ENCODE peak calls at places on chromosomes 12 and 14, in four cellular contexts. B is tibial nerve, W is GM10248, H is DMS153. P is an unnamed sample.

GRCh38 chr12:105567061-105567460 is 236.6 kb downstream of the C12orf75 start:
- DNase-seq in W (no peak), B (no peak), H (no peak), P (no peak)

GRCh38 chr12:28107679-28108078 is 82.6 kb upstream of the CCDC91 start:
- DNase-seq in W (no peak), H (no peak), B (no peak), P (no peak)

GRCh38 chr14:102804858-102805257 is 27.6 kb downstream of the TRAF3 start:
- DNase-seq in W (no peak), B (no peak), H (no peak), P (no peak)

GRCh38 chr14:101028971-101029667 is 125.6 kb upstream of the RTL1 start:
- DNase-seq in H (peak; percentile 90), W (no peak), B (no peak), P (no peak)

GRCh38 chr12:4274960-4275868 is 1.7 kb downstream of the CCND2 start:
- DNase-seq in B (no peak), W (no peak), H (no peak), P (no peak)

GRCh38 chr12:50788562-50788961 is 24.7 kb downstream of the ATF1 start:
- DNase-seq in H (no peak), B (no peak), W (no peak), P (no peak)

GRCh38 chr12:482061-482460 is 22.3 kb downstream of the B4GALNT3 start:
- DNase-seq in H (no peak), W (no peak), B (no peak), P (no peak)

GRCh38 chr12:1077036-1077803 is 86.2 kb downstream of the ERC1 start:
- DNase-seq in B (no peak), H (no peak), W (no peak), P (no peak)

GRCh38 chr14:99177876-99178630 is 93.9 kb downstream of the BCL11B start:
- DNase-seq in W (no peak), B (no peak), H (no peak), P (no peak)

GRCh38 chr12:23488130-23488529 is 461.3 kb downstream of the SOX5 start:
- DNase-seq in B (no peak), H (no peak), W (no peak), P (no peak)

GRCh38 chr14:70754989-70755388 is 54.3 kb downstream of the MAP3K9 start:
- DNase-seq in W (no peak), H (no peak), B (no peak), P (no peak)

GRCh38 chr12:131493068-131493826 is 217.6 kb upstream of the SFSWAP start:
- DNase-seq in W (no peak), H (no peak), B (no peak), P (no peak)

GRCh38 chr14:52222901-52223300 is 44.6 kb upstream of the PTGDR start:
- DNase-seq in B (no peak), W (no peak), H (no peak), P (no peak)

GRCh38 chr12:10236720-10237119 is 24.0 kb downstream of the GABARAPL1 start:
- DNase-seq in H (no peak), B (no peak), W (no peak), P (no peak)

GRCh38 chr12:129193263-129193871 is 340.1 kb downstream of the GLT1D1 start:
- DNase-seq in B (no peak), W (no peak), H (no peak), P (peak; percentile 4)

GRCh38 chr12:14714437-14714836 is 18.0 kb upstream of the GUCY2C start:
- DNase-seq in B (no peak), H (peak; percentile 86), W (no peak), P (no peak)

GRCh38 chr14:74506408-74506807 is 12.8 kb downstream of the ISCA2 start:
- DNase-seq in H (no peak), W (no peak), B (no peak), P (no peak)

GRCh38 chr14:77622562-77622961 is 6.1 kb upstream of the SPTLC2 start:
- DNase-seq in B (no peak), H (peak; percentile 76), W (no peak), P (no peak)

GRCh38 chr14:68676511-68676943 is 116.3 kb downstream of the ZFP36L1 start:
- DNase-seq in B (no peak), W (no peak), H (peak; percentile 66), P (no peak)

GRCh38 chr12:124545508-124546418 is 21.6 kb downstream of the NCOR2 start:
- DNase-seq in W (peak; percentile 88), B (no peak), H (no peak), P (peak; percentile 76)